ENCODE peak calls at places on chromosome 11, in ten cellular contexts. One of them, this sample, is unnamed.

GRCh38 chr11:121596195-121597145 is 143.7 kb upstream of the SORL1-AS1 start:
- DNase-seq in RWPE1: peak
- DNase-seq in OCI-LY7: no peak
- DNase-seq in left kidney: no peak
- DNase-seq in G401: no peak
- DNase-seq in cardiac muscle cell: no peak
- DNase-seq in activated naive CD4-positive, alpha-beta T cell treated with anti-CD3 and anti-CD28 coated beads, Interleukin-2, amount 50 U/mL, for 16 hours: no peak
- DNase-seq in stimulated activated effector memory CD8-positive, alpha-beta T cell treated with anti-CD3 and anti-CD28 coated beads, Interleukin-12 subunit alpha, Interleukin-12 subunit beta, amount 100 ng/mL, for 72 hours: no peak
- DNase-seq in left ventricle myocardium superior: no peak
- DNase-seq in NCI-H146: no peak
- DNase-seq in this sample: no peak

GRCh38 chr11:132935383-132935782 is 596.9 kb downstream of the OPCML start:
- DNase-seq in OCI-LY7: no peak
- DNase-seq in activated naive CD4-positive, alpha-beta T cell treated with anti-CD3 and anti-CD28 coated beads, Interleukin-2, amount 50 U/mL, for 16 hours: no peak
- DNase-seq in G401: no peak
- DNase-seq in cardiac muscle cell: no peak
- DNase-seq in left kidney: no peak
- DNase-seq in RWPE1: no peak
- DNase-seq in NCI-H146: no peak
- DNase-seq in stimulated activated effector memory CD8-positive, alpha-beta T cell treated with anti-CD3 and anti-CD28 coated beads, Interleukin-12 subunit alpha, Interleukin-12 subunit beta, amount 100 ng/mL, for 72 hours: no peak
- DNase-seq in left ventricle myocardium superior: no peak
- DNase-seq in this sample: no peak

GRCh38 chr11:96094156-96094555 is 170.2 kb upstream of the MTMR2 start:
- DNase-seq in G401: no peak
- DNase-seq in RWPE1: no peak
- DNase-seq in OCI-LY7: no peak
- DNase-seq in activated naive CD4-positive, alpha-beta T cell treated with anti-CD3 and anti-CD28 coated beads, Interleukin-2, amount 50 U/mL, for 16 hours: no peak
- DNase-seq in NCI-H146: no peak
- DNase-seq in cardiac muscle cell: no peak
- DNase-seq in left ventricle myocardium superior: no peak
- DNase-seq in stimulated activated effector memory CD8-positive, alpha-beta T cell treated with anti-CD3 and anti-CD28 coated beads, Interleukin-12 subunit alpha, Interleukin-12 subunit beta, amount 100 ng/mL, for 72 hours: no peak
- DNase-seq in left kidney: no peak
- DNase-seq in this sample: no peak

GRCh38 chr11:64340671-64341335 is 799 bp downstream of the CCDC88B start:
- DNase-seq in stimulated activated effector memory CD8-positive, alpha-beta T cell treated with anti-CD3 and anti-CD28 coated beads, Interleukin-12 subunit alpha, Interleukin-12 subunit beta, amount 100 ng/mL, for 72 hours: peak
- DNase-seq in NCI-H146: peak
- DNase-seq in activated naive CD4-positive, alpha-beta T cell treated with anti-CD3 and anti-CD28 coated beads, Interleukin-2, amount 50 U/mL, for 16 hours: peak
- DNase-seq in left ventricle myocardium superior: peak
- DNase-seq in cardiac muscle cell: no peak
- DNase-seq in left kidney: peak
- DNase-seq in RWPE1: no peak
- DNase-seq in OCI-LY7: peak
- DNase-seq in G401: no peak
- DNase-seq in this sample: no peak

GRCh38 chr11:99098751-99099150 is 78.0 kb downstream of the CNTN5 start:
- DNase-seq in activated naive CD4-positive, alpha-beta T cell treated with anti-CD3 and anti-CD28 coated beads, Interleukin-2, amount 50 U/mL, for 16 hours: no peak
- DNase-seq in stimulated activated effector memory CD8-positive, alpha-beta T cell treated with anti-CD3 and anti-CD28 coated beads, Interleukin-12 subunit alpha, Interleukin-12 subunit beta, amount 100 ng/mL, for 72 hours: no peak
- DNase-seq in G401: no peak
- DNase-seq in left ventricle myocardium superior: no peak
- DNase-seq in NCI-H146: peak
- DNase-seq in cardiac muscle cell: no peak
- DNase-seq in OCI-LY7: no peak
- DNase-seq in RWPE1: no peak
- DNase-seq in left kidney: no peak
- DNase-seq in this sample: no peak

GRCh38 chr11:64258946-64259532 is 7.7 kb downstream of the PLCB3 start:
- DNase-seq in cardiac muscle cell: no peak
- DNase-seq in stimulated activated effector memory CD8-positive, alpha-beta T cell treated with anti-CD3 and anti-CD28 coated beads, Interleukin-12 subunit alpha, Interleukin-12 subunit beta, amount 100 ng/mL, for 72 hours: no peak
- DNase-seq in OCI-LY7: no peak
- DNase-seq in RWPE1: no peak
- DNase-seq in left kidney: no peak
- DNase-seq in left ventricle myocardium superior: no peak
- DNase-seq in G401: no peak
- DNase-seq in NCI-H146: no peak
- DNase-seq in activated naive CD4-positive, alpha-beta T cell treated with anti-CD3 and anti-CD28 coated beads, Interleukin-2, amount 50 U/mL, for 16 hours: no peak
- DNase-seq in this sample: no peak

GRCh38 chr11:130070829-130071205 is 1.1 kb downstream of the APLP2 start:
- DNase-seq in RWPE1: no peak
- DNase-seq in G401: peak
- DNase-seq in NCI-H146: no peak
- DNase-seq in left ventricle myocardium superior: no peak
- DNase-seq in OCI-LY7: peak
- DNase-seq in left kidney: peak
- DNase-seq in stimulated activated effector memory CD8-positive, alpha-beta T cell treated with anti-CD3 and anti-CD28 coated beads, Interleukin-12 subunit alpha, Interleukin-12 subunit beta, amount 100 ng/mL, for 72 hours: no peak
- DNase-seq in cardiac muscle cell: peak
- DNase-seq in activated naive CD4-positive, alpha-beta T cell treated with anti-CD3 and anti-CD28 coated beads, Interleukin-2, amount 50 U/mL, for 16 hours: no peak
- DNase-seq in this sample: no peak

GRCh38 chr11:111923351-111923788 is 4.7 kb downstream of the C11orf52 start:
- DNase-seq in cardiac muscle cell: peak
- DNase-seq in NCI-H146: no peak
- DNase-seq in left kidney: no peak
- DNase-seq in RWPE1: no peak
- DNase-seq in left ventricle myocardium superior: no peak
- DNase-seq in OCI-LY7: no peak
- DNase-seq in stimulated activated effector memory CD8-positive, alpha-beta T cell treated with anti-CD3 and anti-CD28 coated beads, Interleukin-12 subunit alpha, Interleukin-12 subunit beta, amount 100 ng/mL, for 72 hours: no peak
- DNase-seq in G401: peak
- DNase-seq in activated naive CD4-positive, alpha-beta T cell treated with anti-CD3 and anti-CD28 coated beads, Interleukin-2, amount 50 U/mL, for 16 hours: no peak
- DNase-seq in this sample: no peak

GRCh38 chr11:57458410-57459111 is 1.8 kb upstream of the RTN4RL2 start:
- DNase-seq in left ventricle myocardium superior: peak
- DNase-seq in NCI-H146: peak
- DNase-seq in OCI-LY7: peak
- DNase-seq in RWPE1: no peak
- DNase-seq in left kidney: peak
- DNase-seq in cardiac muscle cell: peak
- DNase-seq in activated naive CD4-positive, alpha-beta T cell treated with anti-CD3 and anti-CD28 coated beads, Interleukin-2, amount 50 U/mL, for 16 hours: peak
- DNase-seq in stimulated activated effector memory CD8-positive, alpha-beta T cell treated with anti-CD3 and anti-CD28 coated beads, Interleukin-12 subunit alpha, Interleukin-12 subunit beta, amount 100 ng/mL, for 72 hours: peak
- DNase-seq in G401: peak
- DNase-seq in this sample: no peak

GRCh38 chr11:126084608-126084912 is 21.9 kb upstream of the CDON start:
- DNase-seq in activated naive CD4-positive, alpha-beta T cell treated with anti-CD3 and anti-CD28 coated beads, Interleukin-2, amount 50 U/mL, for 16 hours: no peak
- DNase-seq in stimulated activated effector memory CD8-positive, alpha-beta T cell treated with anti-CD3 and anti-CD28 coated beads, Interleukin-12 subunit alpha, Interleukin-12 subunit beta, amount 100 ng/mL, for 72 hours: no peak
- DNase-seq in OCI-LY7: no peak
- DNase-seq in left kidney: no peak
- DNase-seq in cardiac muscle cell: no peak
- DNase-seq in G401: no peak
- DNase-seq in left ventricle myocardium superior: no peak
- DNase-seq in NCI-H146: no peak
- DNase-seq in RWPE1: no peak
- DNase-seq in this sample: no peak

GRCh38 chr11:65501530-65502273 is 2.9 kb downstream of the MALAT1 start:
- DNase-seq in G401: peak
- DNase-seq in NCI-H146: no peak
- DNase-seq in left ventricle myocardium superior: no peak
- DNase-seq in stimulated activated effector memory CD8-positive, alpha-beta T cell treated with anti-CD3 and anti-CD28 coated beads, Interleukin-12 subunit alpha, Interleukin-12 subunit beta, amount 100 ng/mL, for 72 hours: no peak
- DNase-seq in left kidney: peak
- DNase-seq in RWPE1: no peak
- DNase-seq in cardiac muscle cell: peak
- DNase-seq in OCI-LY7: peak
- DNase-seq in activated naive CD4-positive, alpha-beta T cell treated with anti-CD3 and anti-CD28 coated beads, Interleukin-2, amount 50 U/mL, for 16 hours: no peak
- DNase-seq in this sample: no peak

GRCh38 chr11:8312966-8313365 is 49.3 kb upstream of the LMO1 start:
- DNase-seq in activated naive CD4-positive, alpha-beta T cell treated with anti-CD3 and anti-CD28 coated beads, Interleukin-2, amount 50 U/mL, for 16 hours: no peak
- DNase-seq in left kidney: peak
- DNase-seq in OCI-LY7: no peak
- DNase-seq in NCI-H146: no peak
- DNase-seq in cardiac muscle cell: no peak
- DNase-seq in left ventricle myocardium superior: no peak
- DNase-seq in G401: no peak
- DNase-seq in stimulated activated effector memory CD8-positive, alpha-beta T cell treated with anti-CD3 and anti-CD28 coated beads, Interleukin-12 subunit alpha, Interleukin-12 subunit beta, amount 100 ng/mL, for 72 hours: no peak
- DNase-seq in RWPE1: no peak
- DNase-seq in this sample: no peak